ENCODE peak calls at places on chromosomes 5 and 9, in ten cellular contexts. L is MCF 10A; N is fibroblast of lung; U is right atrium auricular region; I is astrocyte of the cerebellum; Q is progenitor cell of endocrine pancreas; B is psoas muscle; Y is AG09309; Z is MM.1S; A is CD8-positive, alpha-beta T cell. P is an unnamed sample.

GRCh38 chr5:73454379-73455036 is 5.9 kb upstream of the FOXD1 start:
- DNase-seq in L (peak; percentile 85), N (peak; percentile 60), U (no peak), I (no peak), Q (peak; percentile 43), B (no peak), Y (no peak), Z (peak; percentile 84), A (no peak), P (no peak)

GRCh38 chr9:98529841-98530240 is 178.9 kb downstream of the GABBR2 start:
- DNase-seq in L (no peak), N (no peak), U (no peak), I (no peak), Q (no peak), B (no peak), Y (no peak), Z (no peak), A (no peak), P (no peak)

GRCh38 chr9:120445974-120446373 is 134.0 kb downstream of the CDK5RAP2 start:
- DNase-seq in L (no peak), N (no peak), U (no peak), I (no peak), Q (no peak), B (no peak), Y (no peak), Z (no peak), A (no peak), P (no peak)

GRCh38 chr5:41686191-41686590 is 175.8 kb upstream of the PLCXD3 start:
- DNase-seq in L (no peak), N (no peak), U (no peak), I (no peak), Q (no peak), B (no peak), Y (no peak), Z (no peak), A (no peak), P (no peak)

GRCh38 chr9:437066-438015 is 222.7 kb downstream of the DOCK8 start:
- DNase-seq in L (peak; percentile 43), N (peak; percentile 59), U (no peak), I (peak; percentile 5), Q (no peak), B (no peak), Y (peak; percentile 42), Z (no peak), A (no peak), P (no peak)

GRCh38 chr9:114289106-114289505 is 33.8 kb upstream of the ORM1 start:
- DNase-seq in L (no peak), N (no peak), U (no peak), I (no peak), Q (no peak), B (peak; percentile 35), Y (no peak), Z (no peak), A (no peak), P (no peak)

GRCh38 chr9:97484134-97484533 is 17.3 kb upstream of the TMOD1 start:
- DNase-seq in L (no peak), N (no peak), U (no peak), I (no peak), Q (no peak), B (no peak), Y (no peak), Z (no peak), A (no peak), P (no peak)

GRCh38 chr5:119274024-119274766 is 81.6 kb upstream of the TNFAIP8 start:
- DNase-seq in L (peak; percentile 96), N (no peak), U (no peak), I (no peak), Q (no peak), B (no peak), Y (no peak), Z (no peak), A (no peak), P (no peak)

GRCh38 chr9:6876195-6876594 is 118.4 kb downstream of the KDM4C start:
- DNase-seq in L (peak; percentile 78), N (no peak), U (no peak), I (no peak), Q (no peak), B (no peak), Y (no peak), Z (no peak), A (no peak), P (no peak)

GRCh38 chr5:107218457-107219193 is 452.1 kb downstream of the EFNA5 start:
- DNase-seq in L (peak; percentile 59), N (no peak), U (no peak), I (no peak), Q (no peak), B (no peak), Y (peak; percentile 16), Z (no peak), A (no peak), P (no peak)

GRCh38 chr9:91676042-91676441 is 252.4 kb upstream of the NFIL3 start:
- DNase-seq in L (peak; percentile 65), N (no peak), U (peak; percentile 18), I (no peak), Q (no peak), B (no peak), Y (no peak), Z (peak; percentile 84), A (no peak), P (no peak)

GRCh38 chr5:93076096-93076495 is 504.9 kb downstream of the NR2F1-AS1 start:
- DNase-seq in L (no peak), N (no peak), U (no peak), I (no peak), Q (no peak), B (no peak), Y (no peak), Z (no peak), A (no peak), P (no peak)

GRCh38 chr5:65927497-65928340 is 1.3 kb downstream of the ERBIN start:
- DNase-seq in L (peak; percentile 59), N (peak; percentile 71), U (no peak), I (peak; percentile 40), Q (no peak), B (no peak), Y (peak; percentile 32), Z (peak; percentile 50), A (no peak), P (peak; percentile 71)

GRCh38 chr9:30711591-30711990 is 1672.9 kb upstream of the ACO1 start:
- DNase-seq in L (peak; percentile 23), N (no peak), U (no peak), I (no peak), Q (no peak), B (no peak), Y (no peak), Z (no peak), A (no peak), P (no peak)

GRCh38 chr5:134005415-134006118 is 792 bp upstream of the VDAC1 start:
- DNase-seq in L (no peak), N (peak; percentile 25), U (no peak), I (no peak), Q (no peak), B (peak; percentile 72), Y (no peak), Z (no peak), A (peak; percentile 9), P (peak; percentile 65)
- TF ChIP-seq CTCF in L (no peak), N (no peak), U (no peak), I (no peak), Q (no peak), B (no peak), Y (no peak), Z (no peak), A (no peak), P (no peak)

DNA sequence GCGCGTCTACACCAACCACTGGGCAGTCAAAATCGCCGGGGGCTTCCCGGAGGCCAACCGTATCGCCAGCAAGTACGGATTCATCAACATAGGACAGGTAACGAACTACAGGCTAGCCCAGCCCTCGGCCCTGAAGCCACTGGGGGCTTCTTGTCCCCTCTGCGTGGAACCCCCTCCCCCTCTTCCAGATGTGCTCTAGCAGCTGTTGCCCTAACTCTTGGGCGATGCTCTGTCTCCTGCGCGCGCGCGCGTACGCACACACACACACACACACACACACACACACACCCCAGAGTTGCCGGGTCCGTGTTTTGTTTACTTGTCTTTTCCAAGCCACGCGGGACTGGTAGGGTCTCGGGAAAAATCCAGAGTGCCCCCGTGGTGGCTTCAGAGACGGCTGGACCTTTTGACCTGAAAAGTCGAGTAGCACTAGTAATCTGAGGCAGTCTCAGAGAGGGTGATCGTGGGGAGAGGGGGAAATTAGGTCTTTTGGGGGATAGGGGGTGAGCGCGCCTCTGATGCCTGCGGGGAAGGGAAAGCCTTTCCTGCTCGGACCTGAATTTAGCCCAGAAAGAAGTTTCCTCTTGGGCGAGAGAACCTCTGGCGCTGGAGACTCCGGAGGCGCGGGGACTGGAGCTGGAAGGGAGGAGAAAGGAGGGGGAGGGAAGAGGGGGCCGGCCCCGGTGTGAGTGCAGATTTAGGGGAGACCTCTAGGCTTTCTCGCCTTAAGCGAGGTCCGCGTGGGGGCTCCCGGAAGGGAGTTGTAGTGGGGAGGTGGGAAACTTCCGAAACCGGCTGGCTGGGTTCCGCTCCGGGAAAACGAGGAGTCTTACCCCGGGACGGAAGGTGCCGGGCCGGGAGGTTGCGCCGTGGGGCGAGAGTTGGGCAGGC is 1.0 kb downstream of the PCSK5 start:
- DNase-seq in L (peak; percentile 10), N (peak; percentile 59), U (no peak), I (no peak), Q (peak; percentile 17), B (peak; percentile 57), Y (no peak), Z (peak; percentile 46), A (peak; percentile 12), P (peak; percentile 31)
- TF ChIP-seq CTCF in L (no peak), N (no peak), U (no peak), I (no peak), Q (no peak), B (no peak), Y (no peak), Z (no peak), A (no peak), P (no peak)

GRCh38 chr9:116572095-116572748 is 114.9 kb upstream of the TRIM32 start:
- DNase-seq in L (peak; percentile 80), N (peak; percentile 96), U (peak; percentile 90), I (peak; percentile 49), Q (peak; percentile 81), B (peak; percentile 95), Y (peak; percentile 43), Z (peak; percentile 21), A (no peak), P (peak; percentile 71)
- TF ChIP-seq CTCF in L (peak; percentile 95), N (peak; percentile 97), U (peak; percentile 92), I (peak; percentile 91), Q (peak; percentile 96), B (peak; percentile 86), Y (peak; percentile 99), Z (peak; percentile 79), A (no peak), P (peak; percentile 79)

DNA sequence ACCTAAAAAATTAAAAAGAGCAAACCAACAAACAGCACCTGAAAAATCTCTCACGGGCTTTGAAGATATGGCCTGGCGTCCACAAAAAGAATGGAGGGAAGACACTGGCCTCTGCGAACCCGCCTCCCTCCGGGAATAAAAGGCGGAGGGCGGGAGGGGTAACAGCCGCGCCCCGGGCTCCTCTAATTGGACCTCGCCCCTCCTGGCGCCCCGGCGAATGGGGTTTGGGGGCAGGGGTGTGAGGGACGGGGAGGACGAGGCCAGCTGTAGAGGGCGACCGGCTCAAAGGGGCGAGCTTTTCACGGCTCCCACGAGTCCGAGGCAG is 753 bp downstream of the FANCC start:
- DNase-seq in L (peak; percentile 84), N (peak; percentile 65), U (no peak), I (peak; percentile 5), Q (peak; percentile 52), B (peak; percentile 75), Y (no peak), Z (peak; percentile 59), A (no peak), P (peak; percentile 82)
- TF ChIP-seq CTCF in L (no peak), N (no peak), U (no peak), I (no peak), Q (no peak), B (no peak), Y (no peak), Z (no peak), A (no peak), P (no peak)

GRCh38 chr5:110333384-110333783 is 393.1 kb downstream of the TMEM232 start:
- DNase-seq in L (peak; percentile 20), N (peak; percentile 12), U (no peak), I (no peak), Q (no peak), B (no peak), Y (no peak), Z (no peak), A (no peak), P (no peak)
- TF ChIP-seq CTCF in L (no peak), N (no peak), U (no peak), I (no peak), Q (peak; percentile 57), B (no peak), Y (no peak), Z (no peak), A (no peak), P (no peak)

P was measured in GM20000.